ENCODE peak calls at places on chromosomes 12 and 14, in eight cellular contexts. X is colonic mucosa, P is pancreas, H is fibroblast of lung, K is heart right ventricle, Y is testis, U is neural progenitor cell, V is uterus. D is an unnamed sample.
A peak's percentile ranks its signal among the peaks of the same experiment; 100 is the strongest.

GRCh38 chr12:103288016-103288415 is 207.8 kb downstream of the C12orf42 start:
- DNase-seq in X (no peak), P (no peak), H (no peak), K (no peak), Y (no peak), U (no peak), V (no peak), D (no peak)

GRCh38 chr14:22887990-22888378 is 5.0 kb downstream of the REM2 start:
- DNase-seq in X (no peak), P (no peak), H (no peak), K (no peak), Y (no peak), U (no peak), V (no peak), D (peak; percentile 40)

GRCh38 chr12:91225316-91225715 is 42.7 kb upstream of the DCN start:
- DNase-seq in X (no peak), P (no peak), H (peak; percentile 59), K (no peak), Y (no peak), U (no peak), V (no peak), D (no peak)

GRCh38 chr12:2877959-2878732 is 1.1 kb downstream of the RHNO1 start:
- DNase-seq in X (no peak), P (no peak), H (peak; percentile 72), K (no peak), Y (no peak), U (peak; percentile 78), V (no peak), D (no peak)

GRCh38 chr12:61891632-61892031 is 368.6 kb upstream of the USP15 start:
- DNase-seq in X (no peak), P (no peak), H (no peak), K (no peak), Y (no peak), U (no peak), V (no peak), D (no peak)

GRCh38 chr12:89390802-89391673 is 38.7 kb upstream of the DUSP6 start:
- DNase-seq in X (peak; percentile 43), P (no peak), H (peak; percentile 47), K (no peak), Y (no peak), U (no peak), V (no peak), D (no peak)

GRCh38 chr12:11055306-11055705 is 6.8 kb downstream of the TAS2R46 start:
- DNase-seq in X (no peak), P (no peak), H (no peak), K (no peak), Y (no peak), U (no peak), V (no peak), D (no peak)

GRCh38 chr14:53376064-53376463 is 222.9 kb upstream of the DDHD1 start:
- DNase-seq in X (no peak), P (no peak), H (no peak), K (no peak), Y (no peak), U (no peak), V (no peak), D (no peak)

GRCh38 chr14:96575233-96575632 is 73.1 kb downstream of the PAPOLA start:
- DNase-seq in X (no peak), P (no peak), H (no peak), K (no peak), Y (no peak), U (no peak), V (no peak), D (no peak)

GRCh38 chr14:104394606-104394910 is 185.0 kb upstream of the C14orf180 start:
- DNase-seq in X (peak; percentile 7), P (no peak), H (no peak), K (no peak), Y (no peak), U (no peak), V (peak; percentile 5), D (peak; percentile 42)

GRCh38 chr14:86954623-86955022 is 1038.4 kb downstream of the GALC start:
- DNase-seq in X (no peak), P (no peak), H (no peak), K (no peak), Y (no peak), U (no peak), V (no peak), D (no peak)

GRCh38 chr12:11645391-11645790 is 4.1 kb upstream of the ETV6 start:
- DNase-seq in X (no peak), P (no peak), H (no peak), K (no peak), Y (no peak), U (no peak), V (no peak), D (no peak)

GRCh38 chr12:103994235-103994634 is 28.6 kb downstream of the TDG start:
- DNase-seq in X (no peak), P (no peak), H (no peak), K (no peak), Y (no peak), U (no peak), V (no peak), D (no peak)

GRCh38 chr12:107053709-107054108 is 39.6 kb downstream of the CRY1 start:
- DNase-seq in X (no peak), P (no peak), H (no peak), K (no peak), Y (no peak), U (no peak), V (no peak), D (no peak)

GRCh38 chr12:57315681-57316080 is 64.7 kb upstream of the STAC3 start:
- DNase-seq in X (no peak), P (no peak), H (no peak), K (no peak), Y (no peak), U (no peak), V (no peak), D (no peak)

GRCh38 chr12:50201987-50202521 is 34.9 kb upstream of the CERS5 start:
- DNase-seq in X (peak; percentile 56), P (peak; percentile 31), H (peak; percentile 26), K (no peak), Y (no peak), U (no peak), V (no peak), D (no peak)

GRCh38 chr14:91858536-91859275 is 8.6 kb downstream of the TC2N start:
- DNase-seq in X (no peak), P (no peak), H (peak; percentile 57), K (no peak), Y (no peak), U (no peak), V (no peak), D (no peak)

GRCh38 chr12:14156606-14157005 is 175.2 kb upstream of the GRIN2B start:
- DNase-seq in X (no peak), P (no peak), H (no peak), K (no peak), Y (no peak), U (no peak), V (no peak), D (no peak)

GRCh38 chr12:32755051-32755653 is 545 bp downstream of the YARS2 start:
- DNase-seq in X (peak; percentile 88), P (peak; percentile 79), H (peak; percentile 77), K (peak; percentile 57), Y (peak; percentile 83), U (peak; percentile 85), V (peak; percentile 36), D (peak; percentile 75)

GRCh38 chr14:95346820-95347219 is 27.1 kb upstream of the CLMN start:
- DNase-seq in X (no peak), P (no peak), H (no peak), K (no peak), Y (no peak), U (no peak), V (no peak), D (no peak)

GRCh38 chr12:120542166-120542565 is 8.0 kb downstream of the RNF10 start:
- DNase-seq in X (no peak), P (no peak), H (no peak), K (no peak), Y (no peak), U (no peak), V (no peak), D (no peak)
- H3K4me1 ChIP-seq in X (peaks cover 30% of the 10 kb centered on the region), P (peaks cover 58% of the 10 kb centered on the region), H (peaks cover 12% of the 10 kb centered on the region), K (peaks cover 96% of the 10 kb centered on the region), Y (peaks cover 28% of the 10 kb centered on the region), U (peaks cover 10% of the 10 kb centered on the region), V (peaks cover 6% of the 10 kb centered on the region), D (peaks cover 40% of the 10 kb centered on the region)

GRCh38 chr14:74593241-74593985 is 18.6 kb downstream of the LTBP2 start:
- DNase-seq in X (no peak), P (no peak), H (peak; percentile 51), K (no peak), Y (no peak), U (no peak), V (no peak), D (no peak)

GRCh38 chr14:74596747-74597456 is 15.1 kb downstream of the LTBP2 start:
- DNase-seq in X (no peak), P (no peak), H (peak; percentile 92), K (no peak), Y (no peak), U (no peak), V (peak; percentile 89), D (no peak)

GRCh38 chr14:74594021-74594420 is 18.0 kb downstream of the LTBP2 start:
- DNase-seq in X (no peak), P (no peak), H (no peak), K (no peak), Y (no peak), U (no peak), V (no peak), D (no peak)

GRCh38 chr14:74592476-74593191 is 19.4 kb downstream of the LTBP2 start:
- DNase-seq in X (no peak), P (no peak), H (no peak), K (no peak), Y (no peak), U (no peak), V (no peak), D (no peak)

GRCh38 chr14:74595006-74595735 is 16.9 kb downstream of the LTBP2 start:
- DNase-seq in X (peak; percentile 60), P (no peak), H (peak; percentile 85), K (peak; percentile 81), Y (peak; percentile 34), U (no peak), V (peak; percentile 95), D (no peak)
- TF ChIP-seq CTCF in X (no peak), P (no peak), H (no peak), K (no peak), Y (no peak), U (no peak), V (no peak), D (no peak)

GRCh38 chr14:89723930-89724915 is 230.3 kb downstream of the EFCAB11 start:
- DNase-seq in X (no peak), P (no peak), H (no peak), K (no peak), Y (no peak), U (no peak), V (no peak), D (no peak)
- H3K4me1 ChIP-seq in X (no peaks in the 10 kb centered on the region), P (no peaks in the 10 kb centered on the region), H (no peaks in the 10 kb centered on the region), K (no peaks in the 10 kb centered on the region), Y (no peaks in the 10 kb centered on the region), U (peaks cover 8% of the 10 kb centered on the region), V (no peaks in the 10 kb centered on the region), D (peaks cover 84% of the 10 kb centered on the region)

DNA sequence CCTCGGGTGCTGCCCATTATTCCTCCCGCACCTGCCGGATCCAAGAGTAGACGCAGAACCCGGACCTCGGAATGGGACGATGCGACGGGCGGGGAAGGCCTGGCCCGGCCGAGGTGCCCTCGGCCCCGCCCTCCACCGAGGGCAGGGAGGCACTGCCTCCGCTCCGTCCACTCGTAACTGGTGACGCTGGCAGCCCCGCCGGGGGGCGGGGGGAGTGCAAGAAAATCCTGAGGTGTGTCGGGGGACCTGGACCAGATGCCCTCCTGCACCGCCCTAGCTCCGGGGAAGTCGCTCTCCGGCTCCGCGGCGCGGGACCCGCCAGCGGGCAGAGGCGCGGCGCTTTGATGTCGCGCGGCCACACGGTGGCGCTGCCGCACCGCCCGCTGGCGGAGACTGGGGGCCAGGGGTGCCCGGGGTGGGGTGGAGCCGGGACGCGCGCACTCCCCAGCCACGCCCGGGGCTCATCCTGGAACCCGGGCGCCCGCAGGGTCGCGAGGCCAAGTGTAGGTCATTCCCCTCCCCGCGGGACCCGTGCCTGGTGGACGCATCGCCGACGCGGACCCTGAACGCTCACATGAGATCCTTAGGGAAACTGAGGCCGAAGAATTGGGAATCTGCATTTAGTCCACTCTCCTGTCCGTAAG is 202.8 kb downstream of the TTC8 start:
- DNase-seq in X (peak; percentile 49), P (peak; percentile 62), H (peak; percentile 35), K (peak; percentile 67), Y (peak; percentile 54), U (peak; percentile 84), V (peak; percentile 23), D (peak; percentile 57)
- TF ChIP-seq CTCF in X (peak; percentile 59), P (peak; percentile 85), H (peak; percentile 25), K (peak; percentile 73), Y (peak; percentile 75), U (peak; percentile 92), V (peak; percentile 87), D (peak; percentile 74)

D was measured in CD8-positive, alpha-beta T cell.